ENCODE peak calls at places on chromosome 11, in eight cellular contexts. E is colonic mucosa; S is endodermal cell; L is stomach; H is fibroblast of lung; K is naive thymus-derived CD4-positive, alpha-beta T cell; P is neural progenitor cell; G is HCT116. Z is an unnamed sample. For H3K36me3 and H3K9me3, the result is how much of the 10 kb centered on the place peaks cover.

GRCh38 chr11:127651175-127651887 is 650.8 kb upstream of the KIRREL3 start:
- DNase-seq in E (no peak), S (no peak), L (no peak), H (peak), K (no peak), P (no peak), G (no peak), Z (no peak)

GRCh38 chr11:34501500-34501899 is 12.1 kb downstream of the ELF5 start:
- DNase-seq in E (no peak), S (no peak), L (no peak), H (peak), K (no peak), P (peak), G (no peak), Z (peak)

GRCh38 chr11:109426442-109426841 is 4.5 kb downstream of the C11orf87 start:
- DNase-seq in E (no peak), S (no peak), L (no peak), H (no peak), K (no peak), P (peak), G (no peak), Z (no peak)

GRCh38 chr11:125833016-125833415 is at the start of gene PATE4:
- DNase-seq in E (no peak), S (no peak), L (no peak), H (no peak), K (no peak), P (no peak), G (no peak), Z (no peak)

GRCh38 chr11:117565709-117566108 is 231.3 kb downstream of the DSCAML1 start:
- DNase-seq in E (no peak), S (peak), L (no peak), H (no peak), K (no peak), P (peak), G (no peak), Z (no peak)

GRCh38 chr11:126589492-126589803 is 234.0 kb downstream of the ST3GAL4 start:
- DNase-seq in E (no peak), S (no peak), L (no peak), H (no peak), K (no peak), P (no peak), G (no peak), Z (no peak)

GRCh38 chr11:86135319-86135714 is 66.4 kb upstream of the PICALM start:
- DNase-seq in E (no peak), S (no peak), L (no peak), H (no peak), K (no peak), P (no peak), G (no peak), Z (no peak)

GRCh38 chr11:113729456-113729855 is 23.3 kb upstream of the TMPRSS5 start:
- DNase-seq in E (no peak), S (no peak), L (no peak), H (no peak), K (no peak), P (no peak), G (no peak), Z (no peak)

GRCh38 chr11:123137496-123138270 is 57.4 kb downstream of the CLMP start:
- DNase-seq in E (peak), S (peak), L (peak), H (peak), K (no peak), P (peak), G (no peak), Z (peak)

GRCh38 chr11:115244758-115245157 is 259.5 kb downstream of the CADM1 start:
- DNase-seq in E (no peak), S (no peak), L (no peak), H (no peak), K (no peak), P (no peak), G (no peak), Z (no peak)

GRCh38 chr11:94759522-94759921 is 8.6 kb upstream of the AMOTL1 start:
- DNase-seq in E (no peak), S (no peak), L (no peak), H (no peak), K (no peak), P (no peak), G (no peak), Z (no peak)

GRCh38 chr11:91625495-91625894 is 599.1 kb upstream of the FAT3 start:
- DNase-seq in E (no peak), S (no peak), L (no peak), H (peak), K (no peak), P (no peak), G (no peak), Z (no peak)

GRCh38 chr11:65646921-65647701 is 9.2 kb downstream of the SIPA1 start:
- DNase-seq in E (peak), S (peak), L (peak), H (peak), K (no peak), P (peak), G (no peak), Z (no peak)

GRCh38 chr11:14537134-14537599 is 17.0 kb upstream of the PSMA1 start:
- DNase-seq in E (peak), S (peak), L (no peak), H (peak), K (peak), P (peak), G (no peak), Z (peak)

GRCh38 chr11:11558352-11558751 is 63.5 kb downstream of the GALNT18 start:
- DNase-seq in E (no peak), S (no peak), L (no peak), H (no peak), K (no peak), P (no peak), G (no peak), Z (no peak)

GRCh38 chr11:83070878-83071640 is 638 bp downstream of the RAB30 start:
- DNase-seq in E (peak), S (no peak), L (no peak), H (peak), K (peak), P (peak), G (no peak), Z (peak)

GRCh38 chr11:1005913-1006312 is 30.6 kb downstream of the MUC6 start:
- DNase-seq in E (no peak), S (no peak), L (peak), H (no peak), K (no peak), P (no peak), G (no peak), Z (peak)

GRCh38 chr11:111403021-111403725 is 24.1 kb upstream of the POU2AF1 start:
- DNase-seq in E (no peak), S (no peak), L (no peak), H (no peak), K (no peak), P (no peak), G (no peak), Z (no peak)

GRCh38 chr11:78886616-78887015 is 312.0 kb upstream of the NARS2 start:
- DNase-seq in E (no peak), S (no peak), L (no peak), H (peak), K (no peak), P (no peak), G (no peak), Z (no peak)

GRCh38 chr11:78883506-78883905 is 308.8 kb upstream of the NARS2 start:
- DNase-seq in E (no peak), S (no peak), L (no peak), H (no peak), K (no peak), P (no peak), G (no peak), Z (no peak)

GRCh38 chr11:78889698-78890097 is 315.0 kb upstream of the NARS2 start:
- DNase-seq in E (no peak), S (no peak), L (no peak), H (no peak), K (no peak), P (no peak), G (no peak), Z (no peak)

GRCh38 chr11:78884761-78885160 is 310.1 kb upstream of the NARS2 start:
- DNase-seq in E (no peak), S (no peak), L (no peak), H (no peak), K (no peak), P (no peak), G (no peak), Z (no peak)
- H3K36me3 ChIP-seq in E (under half), S (under half), L (under half), H (under half), K (under half), P (under half), G (under half), Z (under half)

DNA sequence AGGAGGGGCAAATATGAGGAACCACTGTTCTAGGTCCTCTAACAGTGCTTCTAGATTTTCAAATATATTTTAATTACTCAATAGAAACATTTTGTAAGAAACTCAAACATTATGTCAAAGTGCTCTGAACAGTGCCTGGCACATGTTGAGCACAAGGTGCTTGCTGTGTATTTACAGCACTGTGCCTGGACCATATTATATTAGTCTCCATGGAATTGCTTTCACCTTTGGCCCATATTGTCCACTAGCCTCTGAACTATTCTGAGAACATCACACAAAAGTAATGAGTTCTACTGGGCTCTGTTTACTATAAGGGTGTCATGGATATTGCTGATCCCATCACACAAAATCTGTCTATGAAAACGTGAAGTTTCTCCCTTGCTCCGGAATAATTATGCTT is 76.7 kb downstream of the PPFIBP2 start:
- DNase-seq in E (no peak), S (no peak), L (no peak), H (no peak), K (no peak), P (no peak), G (no peak), Z (no peak)
- H3K27ac ChIP-seq in E (no peak), S (no peak), L (no peak), H (no peak), K (no peak), P (no peak), G (no peak), Z (no peak)

GRCh38 chr11:104490182-104490581 is 326.2 kb upstream of the PDGFD start:
- DNase-seq in E (no peak), S (peak), L (no peak), H (peak), K (no peak), P (no peak), G (no peak), Z (no peak)
- H3K9me3 ChIP-seq in E (under half), S (half or more), L (half or more), H (under half), K (under half), P (under half), G (under half), Z (under half)

DNA sequence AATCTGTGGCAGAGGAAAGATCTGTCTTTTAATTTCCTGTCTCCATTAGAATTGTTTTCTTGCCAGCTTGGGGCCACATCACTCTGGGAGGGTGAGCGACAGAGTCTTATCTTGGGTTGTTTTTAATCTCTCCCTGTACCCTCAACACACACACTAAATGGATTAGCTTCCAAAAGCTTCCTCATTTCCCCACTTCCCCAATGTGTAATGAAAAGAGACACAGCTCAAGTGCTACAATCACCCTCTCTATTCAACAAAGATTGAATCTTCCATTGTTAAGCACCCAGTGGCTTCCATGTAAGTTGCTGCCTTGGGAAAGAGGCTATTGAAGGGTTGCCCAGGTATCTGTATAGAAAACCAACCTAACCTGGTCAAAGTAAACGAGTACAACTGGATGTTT is 6.1 kb upstream of the ASCL3 start:
- DNase-seq in E (no peak), S (no peak), L (no peak), H (no peak), K (no peak), P (peak), G (no peak), Z (no peak)
- H3K36me3 ChIP-seq in E (under half), S (under half), L (half or more), H (under half), K (under half), P (under half), G (under half), Z (under half)

GRCh38 chr11:57475191-57475590 is 14.9 kb downstream of the RTN4RL2 start:
- DNase-seq in E (no peak), S (no peak), L (no peak), H (no peak), K (no peak), P (no peak), G (no peak), Z (no peak)
- H3K27ac ChIP-seq in E (no peak), S (no peak), L (no peak), H (no peak), K (no peak), P (no peak), G (no peak), Z (no peak)

GRCh38 chr11:133531450-133531849 is 851 bp downstream of the OPCML start:
- DNase-seq in E (no peak), S (peak), L (no peak), H (no peak), K (no peak), P (no peak), G (no peak), Z (no peak)
- H3K9me3 ChIP-seq in E (under half), S (under half), L (under half), H (under half), K (under half), P (under half), G (under half), Z (under half)

GRCh38 chr11:20035701-20036601 is 124.3 kb downstream of the DBX1 start:
- DNase-seq in E (no peak), S (no peak), L (no peak), H (peak), K (no peak), P (no peak), G (no peak), Z (peak)
- H3K36me3 ChIP-seq in E (under half), S (under half), L (under half), H (under half), K (under half), P (under half), G (under half), Z (under half)

DNA sequence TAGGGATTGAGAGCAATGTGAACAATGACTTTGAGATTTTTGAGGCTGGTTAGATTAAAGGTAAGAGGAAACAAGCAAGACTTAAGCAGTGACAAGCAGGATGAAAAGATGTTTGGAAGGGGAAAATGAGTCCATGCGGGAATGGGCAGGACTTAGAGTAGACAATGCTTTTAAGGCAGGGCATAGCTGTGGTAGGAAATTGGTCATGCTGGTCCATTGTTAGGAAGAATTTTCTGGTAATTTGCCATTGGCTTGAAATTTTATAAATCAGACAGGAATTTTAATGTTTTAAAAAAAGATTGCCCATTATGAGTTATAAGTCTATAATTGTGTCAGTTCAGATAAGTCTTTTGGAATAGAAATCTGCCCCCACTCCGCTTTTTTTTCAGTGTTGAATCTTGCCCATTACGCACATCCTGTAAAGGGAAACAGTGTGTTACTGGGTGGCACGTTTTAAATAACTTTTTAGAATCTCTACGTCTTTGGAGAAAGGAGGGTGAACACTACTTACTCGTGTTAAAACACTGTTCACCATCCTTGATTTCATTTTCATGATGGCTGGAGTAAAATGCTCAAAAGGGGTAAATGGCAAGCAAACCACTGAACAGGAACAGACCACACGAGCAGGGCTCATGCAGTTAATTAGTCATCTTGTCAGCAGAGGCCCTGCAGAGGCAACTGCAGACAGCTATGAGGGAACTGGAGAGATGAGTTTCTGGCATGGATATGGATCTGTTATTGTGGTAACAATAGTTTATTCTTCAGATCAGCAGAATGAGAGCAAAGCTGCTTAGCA is 25.0 kb downstream of the SWAP70 start:
- DNase-seq in E (no peak), S (no peak), L (no peak), H (peak), K (peak), P (peak), G (no peak), Z (peak)
- H3K27ac ChIP-seq in E (peak), S (peak), L (peak), H (peak), K (no peak), P (peak), G (no peak), Z (peak)

DNA sequence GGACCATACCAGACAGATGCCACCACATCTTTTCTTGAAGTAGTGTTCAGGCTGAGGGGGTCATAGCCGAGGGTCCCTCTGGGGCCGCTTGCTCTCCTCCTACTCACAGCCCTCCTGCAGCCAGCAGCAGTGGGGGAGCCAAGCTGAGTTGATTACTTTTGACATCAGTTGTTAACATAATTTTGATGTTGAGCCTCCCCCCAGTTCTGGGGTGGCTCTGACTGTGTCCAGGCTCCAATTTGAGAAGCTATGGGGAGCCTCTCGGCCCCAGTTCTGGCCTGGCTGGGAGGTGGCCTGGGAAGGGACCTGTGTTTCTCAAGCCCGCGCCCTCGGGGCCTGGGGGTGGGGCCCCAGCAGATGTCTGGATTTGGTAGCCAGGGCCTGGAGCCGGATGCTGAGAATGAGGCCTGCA is 48.0 kb downstream of the KCNQ1OT1 start:
- DNase-seq in E (no peak), S (no peak), L (no peak), H (no peak), K (no peak), P (no peak), G (no peak), Z (no peak)
- H3K9me3 ChIP-seq in E (under half), S (half or more), L (half or more), H (under half), K (under half), P (under half), G (under half), Z (under half)